ENCODE peak calls at places on chromosomes 2 and 18, in four cellular contexts. One of them, this sample, is unnamed.

GRCh38 chr2:201969938-201970785 is 63.5 kb upstream of the FZD7 start:
- DNase-seq in lower lobe of right lung: peak
- DNase-seq in aorta: no peak
- DNase-seq in fibroblast of pulmonary artery: peak
- DNase-seq in this sample: peak

GRCh38 chr2:24831736-24832421 is 38.7 kb downstream of the CENPO start:
- DNase-seq in lower lobe of right lung: no peak
- DNase-seq in aorta: no peak
- DNase-seq in fibroblast of pulmonary artery: no peak
- DNase-seq in this sample: no peak

GRCh38 chr2:130327703-130328527 is 14.8 kb upstream of the IMP4 start:
- DNase-seq in lower lobe of right lung: no peak
- DNase-seq in aorta: no peak
- DNase-seq in fibroblast of pulmonary artery: peak
- DNase-seq in this sample: peak

GRCh38 chr2:235390108-235390815 is 103.6 kb upstream of the AGAP1 start:
- DNase-seq in lower lobe of right lung: peak
- DNase-seq in aorta: peak
- DNase-seq in fibroblast of pulmonary artery: peak
- DNase-seq in this sample: no peak

GRCh38 chr2:216536725-216537124 is 38.1 kb downstream of the RPL37A start:
- DNase-seq in lower lobe of right lung: no peak
- DNase-seq in aorta: no peak
- DNase-seq in fibroblast of pulmonary artery: peak
- DNase-seq in this sample: peak

GRCh38 chr2:17867133-17867532 is 11.3 kb upstream of the KCNS3 start:
- DNase-seq in lower lobe of right lung: no peak
- DNase-seq in aorta: no peak
- DNase-seq in fibroblast of pulmonary artery: no peak
- DNase-seq in this sample: no peak

GRCh38 chr18:10490401-10491289 is 35.2 kb upstream of the NAPG start:
- DNase-seq in lower lobe of right lung: no peak
- DNase-seq in aorta: no peak
- DNase-seq in fibroblast of pulmonary artery: no peak
- DNase-seq in this sample: no peak

GRCh38 chr2:240586919-240587800 is 626 bp downstream of the CAPN10 start:
- DNase-seq in lower lobe of right lung: peak
- DNase-seq in aorta: peak
- DNase-seq in fibroblast of pulmonary artery: no peak
- DNase-seq in this sample: peak

GRCh38 chr2:167843657-167844056 is 403.7 kb downstream of the STK39 start:
- DNase-seq in lower lobe of right lung: no peak
- DNase-seq in aorta: no peak
- DNase-seq in fibroblast of pulmonary artery: no peak
- DNase-seq in this sample: no peak

GRCh38 chr18:52334307-52334706 is 5.7 kb upstream of the DCC start:
- DNase-seq in lower lobe of right lung: no peak
- DNase-seq in aorta: no peak
- DNase-seq in fibroblast of pulmonary artery: no peak
- DNase-seq in this sample: no peak

GRCh38 chr2:9800975-9801723 is 42.1 kb upstream of the TAF1B start:
- DNase-seq in lower lobe of right lung: peak
- DNase-seq in aorta: no peak
- DNase-seq in fibroblast of pulmonary artery: peak
- DNase-seq in this sample: peak

GRCh38 chr2:136407113-136407951 is 289.4 kb upstream of the CXCR4 start:
- DNase-seq in lower lobe of right lung: no peak
- DNase-seq in aorta: no peak
- DNase-seq in fibroblast of pulmonary artery: no peak
- DNase-seq in this sample: no peak

GRCh38 chr18:36185901-36186460 is 1.3 kb upstream of the MOCOS start:
- DNase-seq in lower lobe of right lung: no peak
- DNase-seq in aorta: no peak
- DNase-seq in fibroblast of pulmonary artery: no peak
- DNase-seq in this sample: no peak
- H3K4me3 ChIP-seq in lower lobe of right lung: peak
- H3K4me3 ChIP-seq in aorta: no peak
- H3K4me3 ChIP-seq in fibroblast of pulmonary artery: peak
- H3K4me3 ChIP-seq in this sample: no peak

DNA sequence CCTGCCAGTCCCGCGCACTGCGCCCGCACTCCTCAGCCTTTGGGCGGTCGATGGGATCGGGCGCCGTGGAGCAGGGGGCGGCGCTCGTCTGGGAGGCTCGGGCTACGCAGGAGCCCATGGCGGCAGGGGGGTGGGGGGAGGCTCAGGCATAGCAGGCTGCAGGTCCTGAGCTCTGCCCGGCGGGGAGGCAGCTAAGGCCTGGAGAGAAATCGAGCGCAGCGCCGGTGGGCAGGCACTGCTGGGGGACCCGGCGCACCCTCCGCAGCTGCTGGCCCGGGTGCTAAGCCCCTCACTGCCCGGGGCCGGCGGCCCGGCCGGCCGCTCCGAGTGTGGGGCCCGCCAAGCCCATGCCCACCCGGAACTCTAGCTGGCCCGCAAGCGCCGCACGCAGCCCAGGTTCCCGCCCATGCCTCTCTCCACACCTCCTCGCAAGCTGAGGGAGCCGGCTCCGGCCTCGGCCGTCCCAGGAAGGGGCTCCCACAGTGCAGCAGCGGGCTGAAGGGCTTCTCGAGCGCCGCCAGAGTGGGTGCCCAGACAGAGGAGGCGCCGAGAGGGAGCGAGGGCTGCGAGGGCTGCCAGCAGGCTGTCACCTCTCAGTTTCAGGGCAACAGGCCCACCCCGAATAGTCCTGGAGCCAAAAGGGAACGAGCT is 74.1 kb downstream of the PSMG2 start:
- DNase-seq in lower lobe of right lung: no peak
- DNase-seq in aorta: no peak
- DNase-seq in fibroblast of pulmonary artery: no peak
- DNase-seq in this sample: no peak
- H3K4me3 ChIP-seq in lower lobe of right lung: peak
- H3K4me3 ChIP-seq in aorta: no peak
- H3K4me3 ChIP-seq in fibroblast of pulmonary artery: peak
- H3K4me3 ChIP-seq in this sample: peak

GRCh38 chr2:99787011-99787410 is 297.2 kb upstream of the REV1 start:
- DNase-seq in lower lobe of right lung: no peak
- DNase-seq in aorta: no peak
- DNase-seq in fibroblast of pulmonary artery: no peak
- DNase-seq in this sample: no peak
- H3K4me3 ChIP-seq in lower lobe of right lung: no peak
- H3K4me3 ChIP-seq in aorta: no peak
- H3K4me3 ChIP-seq in fibroblast of pulmonary artery: no peak
- H3K4me3 ChIP-seq in this sample: no peak

GRCh38 chr2:148617219-148617618 is 27.3 kb upstream of the EPC2 start:
- DNase-seq in lower lobe of right lung: no peak
- DNase-seq in aorta: no peak
- DNase-seq in fibroblast of pulmonary artery: no peak
- DNase-seq in this sample: no peak
- H3K4me3 ChIP-seq in lower lobe of right lung: no peak
- H3K4me3 ChIP-seq in aorta: no peak
- H3K4me3 ChIP-seq in fibroblast of pulmonary artery: no peak
- H3K4me3 ChIP-seq in this sample: no peak